ENCODE peak calls at places on chromosomes 16 and 17, in nine cellular contexts. E, T, V, D, A, X, B, G and S are unnamed samples.

GRCh38 chr17:81012574-81013447 is 21.2 kb downstream of the CHMP6 start:
- DNase-seq in G (no peak), X (no peak), A (no peak), D (peak), T (no peak), E (no peak), V (no peak), B (no peak), S (no peak)

GRCh38 chr16:88691924-88692560 is 5.7 kb upstream of the SNAI3 start:
- DNase-seq in T (no peak), A (no peak), E (no peak), V (no peak), D (no peak), X (no peak), G (no peak), B (no peak), S (peak)

GRCh38 chr17:35788504-35788998 is 6.9 kb downstream of the MMP28 start:
- DNase-seq in B (peak), D (no peak), G (peak), T (peak), V (peak), A (peak), E (no peak), X (peak), S (no peak)

GRCh38 chr17:6456914-6457687 is 12.8 kb downstream of the PIMREG start:
- DNase-seq in E (no peak), V (peak), D (no peak), G (peak), B (peak), T (no peak), X (peak), A (peak), S (no peak)

GRCh38 chr17:79031996-79032875 is 8.3 kb downstream of the C1QTNF1 start:
- DNase-seq in D (no peak), G (no peak), A (no peak), X (no peak), B (no peak), E (no peak), V (no peak), T (no peak), S (no peak)

GRCh38 chr16:70331588-70332358 is 14.9 kb upstream of the DDX19A start:
- DNase-seq in B (no peak), A (peak), X (no peak), E (no peak), G (no peak), T (no peak), V (no peak), D (no peak), S (peak)

GRCh38 chr16:704552-705380 is 835 bp downstream of the FBXL16 start:
- DNase-seq in B (no peak), X (no peak), G (no peak), E (no peak), A (no peak), V (no peak), T (no peak), D (no peak), S (no peak)

GRCh38 chr16:70746040-70746707 is 54.8 kb downstream of the VAC14 start:
- DNase-seq in A (peak), X (peak), B (peak), T (peak), V (peak), G (peak), E (peak), D (no peak), S (no peak)

GRCh38 chr17:69525920-69526841 is 111.7 kb downstream of the MAP2K6 start:
- DNase-seq in B (no peak), A (peak), T (peak), X (peak), G (peak), D (peak), V (peak), E (no peak), S (no peak)

GRCh38 chr17:49969134-49969759 is at the start of gene DLX4:
- DNase-seq in X (no peak), T (no peak), V (no peak), E (no peak), D (no peak), G (no peak), A (no peak), B (peak), S (no peak)

GRCh38 chr16:86709902-86710601 is 131.7 kb downstream of the FOXL1 start:
- DNase-seq in B (no peak), E (no peak), G (no peak), D (no peak), A (no peak), X (no peak), V (no peak), T (no peak), S (no peak)

GRCh38 chr17:48791128-48792032 is 25.6 kb downstream of the TTLL6 start:
- DNase-seq in B (peak), D (peak), E (peak), G (no peak), X (peak), T (peak), V (peak), A (peak), S (peak)

GRCh38 chr17:72977768-72978417 is 114.6 kb downstream of the SLC39A11 start:
- DNase-seq in G (no peak), V (peak), X (peak), E (no peak), A (peak), T (no peak), D (no peak), B (peak), S (no peak)

GRCh38 chr16:35210681-35211433 is 1751.4 kb downstream of the TP53TG3F start:
- DNase-seq in G (no peak), X (no peak), E (no peak), A (no peak), D (no peak), V (no peak), T (no peak), B (no peak), S (no peak)

GRCh38 chr16:55494994-55495421 is 13.9 kb upstream of the LPCAT2 start:
- DNase-seq in V (peak), A (peak), B (peak), G (no peak), D (no peak), E (no peak), X (peak), T (peak), S (no peak)

GRCh38 chr17:81665205-81666091 is 957 bp downstream of the OXLD1 start:
- DNase-seq in T (no peak), B (no peak), A (peak), V (peak), X (no peak), E (no peak), G (no peak), D (peak), S (peak)